ENCODE peak calls at places on chromosomes 12 and 14, in eight cellular contexts. One of them, this sample, is unnamed.

GRCh38 chr12:132366341-132366861 is 37.0 kb upstream of the GALNT9 start:
- DNase-seq in left cardiac atrium: peak; percentile 11
- DNase-seq in SW 1271: no peak
- DNase-seq in GM18507: no peak
- DNase-seq in CD8-positive, alpha-beta T cell: no peak
- DNase-seq in posterior vena cava: peak; percentile 62
- DNase-seq in stimulated activated CD8-positive, alpha-beta memory T cell treated with anti-CD3 and anti-CD28 coated beads, Interleukin-2, amount 100 ng/mL, for 1 hour: no peak
- DNase-seq in effector memory CD8-positive, alpha-beta T cell: no peak
- DNase-seq in this sample: no peak

GRCh38 chr14:97878727-97879126 is 1081.5 kb downstream of the VRK1 start:
- DNase-seq in left cardiac atrium: peak; percentile 28
- DNase-seq in SW 1271: no peak
- DNase-seq in GM18507: no peak
- DNase-seq in CD8-positive, alpha-beta T cell: peak; percentile 13
- DNase-seq in posterior vena cava: no peak
- DNase-seq in stimulated activated CD8-positive, alpha-beta memory T cell treated with anti-CD3 and anti-CD28 coated beads, Interleukin-2, amount 100 ng/mL, for 1 hour: no peak
- DNase-seq in effector memory CD8-positive, alpha-beta T cell: no peak
- DNase-seq in this sample: no peak

GRCh38 chr12:85278598-85279448 is 1.2 kb upstream of the ALX1 start:
- DNase-seq in left cardiac atrium: no peak
- DNase-seq in SW 1271: no peak
- DNase-seq in GM18507: no peak
- DNase-seq in CD8-positive, alpha-beta T cell: no peak
- DNase-seq in posterior vena cava: no peak
- DNase-seq in stimulated activated CD8-positive, alpha-beta memory T cell treated with anti-CD3 and anti-CD28 coated beads, Interleukin-2, amount 100 ng/mL, for 1 hour: no peak
- DNase-seq in effector memory CD8-positive, alpha-beta T cell: no peak
- DNase-seq in this sample: no peak

GRCh38 chr14:103068351-103069073 is 11.2 kb upstream of the CDC42BPB start:
- DNase-seq in left cardiac atrium: no peak
- DNase-seq in SW 1271: no peak
- DNase-seq in GM18507: no peak
- DNase-seq in CD8-positive, alpha-beta T cell: no peak
- DNase-seq in posterior vena cava: peak; percentile 74
- DNase-seq in stimulated activated CD8-positive, alpha-beta memory T cell treated with anti-CD3 and anti-CD28 coated beads, Interleukin-2, amount 100 ng/mL, for 1 hour: no peak
- DNase-seq in effector memory CD8-positive, alpha-beta T cell: no peak
- DNase-seq in this sample: no peak

GRCh38 chr14:97028382-97028781 is 231.2 kb downstream of the VRK1 start:
- DNase-seq in left cardiac atrium: no peak
- DNase-seq in SW 1271: no peak
- DNase-seq in GM18507: no peak
- DNase-seq in CD8-positive, alpha-beta T cell: no peak
- DNase-seq in posterior vena cava: no peak
- DNase-seq in stimulated activated CD8-positive, alpha-beta memory T cell treated with anti-CD3 and anti-CD28 coated beads, Interleukin-2, amount 100 ng/mL, for 1 hour: no peak
- DNase-seq in effector memory CD8-positive, alpha-beta T cell: no peak
- DNase-seq in this sample: no peak

GRCh38 chr12:111758120-111758561 is 8.6 kb upstream of the ALDH2 start:
- DNase-seq in left cardiac atrium: peak; percentile 64
- DNase-seq in SW 1271: no peak
- DNase-seq in GM18507: no peak
- DNase-seq in CD8-positive, alpha-beta T cell: no peak
- DNase-seq in posterior vena cava: no peak
- DNase-seq in stimulated activated CD8-positive, alpha-beta memory T cell treated with anti-CD3 and anti-CD28 coated beads, Interleukin-2, amount 100 ng/mL, for 1 hour: no peak
- DNase-seq in effector memory CD8-positive, alpha-beta T cell: no peak
- DNase-seq in this sample: no peak

GRCh38 chr12:88445715-88446393 is 134.4 kb downstream of the KITLG start:
- DNase-seq in left cardiac atrium: no peak
- DNase-seq in SW 1271: no peak
- DNase-seq in GM18507: no peak
- DNase-seq in CD8-positive, alpha-beta T cell: no peak
- DNase-seq in posterior vena cava: no peak
- DNase-seq in stimulated activated CD8-positive, alpha-beta memory T cell treated with anti-CD3 and anti-CD28 coated beads, Interleukin-2, amount 100 ng/mL, for 1 hour: no peak
- DNase-seq in effector memory CD8-positive, alpha-beta T cell: no peak
- DNase-seq in this sample: no peak

GRCh38 chr14:100850841-100851585 is 25.1 kb downstream of the MEG3 start:
- DNase-seq in left cardiac atrium: peak; percentile 63
- DNase-seq in SW 1271: no peak
- DNase-seq in GM18507: peak; percentile 51
- DNase-seq in CD8-positive, alpha-beta T cell: peak; percentile 85
- DNase-seq in posterior vena cava: peak; percentile 94
- DNase-seq in stimulated activated CD8-positive, alpha-beta memory T cell treated with anti-CD3 and anti-CD28 coated beads, Interleukin-2, amount 100 ng/mL, for 1 hour: peak; percentile 62
- DNase-seq in effector memory CD8-positive, alpha-beta T cell: peak; percentile 76
- DNase-seq in this sample: peak; percentile 57

GRCh38 chr12:46556105-46556559 is 183.6 kb upstream of the SLC38A2 start:
- DNase-seq in left cardiac atrium: no peak
- DNase-seq in SW 1271: peak; percentile 86
- DNase-seq in GM18507: no peak
- DNase-seq in CD8-positive, alpha-beta T cell: no peak
- DNase-seq in posterior vena cava: no peak
- DNase-seq in stimulated activated CD8-positive, alpha-beta memory T cell treated with anti-CD3 and anti-CD28 coated beads, Interleukin-2, amount 100 ng/mL, for 1 hour: no peak
- DNase-seq in effector memory CD8-positive, alpha-beta T cell: no peak
- DNase-seq in this sample: no peak

GRCh38 chr14:104600141-104600643 is 4.4 kb downstream of the TMEM179 start:
- DNase-seq in left cardiac atrium: peak; percentile 25
- DNase-seq in SW 1271: no peak
- DNase-seq in GM18507: no peak
- DNase-seq in CD8-positive, alpha-beta T cell: no peak
- DNase-seq in posterior vena cava: peak; percentile 73
- DNase-seq in stimulated activated CD8-positive, alpha-beta memory T cell treated with anti-CD3 and anti-CD28 coated beads, Interleukin-2, amount 100 ng/mL, for 1 hour: no peak
- DNase-seq in effector memory CD8-positive, alpha-beta T cell: no peak
- DNase-seq in this sample: no peak

GRCh38 chr14:73789996-73790581 is 61.5 kb upstream of the PTGR2 start:
- DNase-seq in left cardiac atrium: peak; percentile 82
- DNase-seq in SW 1271: no peak
- DNase-seq in GM18507: no peak
- DNase-seq in CD8-positive, alpha-beta T cell: no peak
- DNase-seq in posterior vena cava: peak; percentile 87
- DNase-seq in stimulated activated CD8-positive, alpha-beta memory T cell treated with anti-CD3 and anti-CD28 coated beads, Interleukin-2, amount 100 ng/mL, for 1 hour: no peak
- DNase-seq in effector memory CD8-positive, alpha-beta T cell: no peak
- DNase-seq in this sample: no peak

GRCh38 chr14:20630340-20631022 is 11.0 kb downstream of the OR6S1 start:
- DNase-seq in left cardiac atrium: no peak
- DNase-seq in SW 1271: peak; percentile 75
- DNase-seq in GM18507: no peak
- DNase-seq in CD8-positive, alpha-beta T cell: no peak
- DNase-seq in posterior vena cava: no peak
- DNase-seq in stimulated activated CD8-positive, alpha-beta memory T cell treated with anti-CD3 and anti-CD28 coated beads, Interleukin-2, amount 100 ng/mL, for 1 hour: no peak
- DNase-seq in effector memory CD8-positive, alpha-beta T cell: peak; percentile 47
- DNase-seq in this sample: no peak

GRCh38 chr12:33012226-33012625 is 115.6 kb upstream of the PKP2 start:
- DNase-seq in left cardiac atrium: no peak
- DNase-seq in SW 1271: no peak
- DNase-seq in GM18507: no peak
- DNase-seq in CD8-positive, alpha-beta T cell: no peak
- DNase-seq in posterior vena cava: no peak
- DNase-seq in stimulated activated CD8-positive, alpha-beta memory T cell treated with anti-CD3 and anti-CD28 coated beads, Interleukin-2, amount 100 ng/mL, for 1 hour: no peak
- DNase-seq in effector memory CD8-positive, alpha-beta T cell: no peak
- DNase-seq in this sample: no peak

GRCh38 chr12:19963972-19964371 is 404.4 kb upstream of the PDE3A start:
- DNase-seq in left cardiac atrium: no peak
- DNase-seq in SW 1271: no peak
- DNase-seq in GM18507: no peak
- DNase-seq in CD8-positive, alpha-beta T cell: no peak
- DNase-seq in posterior vena cava: no peak
- DNase-seq in stimulated activated CD8-positive, alpha-beta memory T cell treated with anti-CD3 and anti-CD28 coated beads, Interleukin-2, amount 100 ng/mL, for 1 hour: no peak
- DNase-seq in effector memory CD8-positive, alpha-beta T cell: no peak
- DNase-seq in this sample: no peak

GRCh38 chr12:22100952-22101748 is 55.1 kb downstream of the CMAS start:
- DNase-seq in left cardiac atrium: peak; percentile 28
- DNase-seq in SW 1271: no peak
- DNase-seq in GM18507: no peak
- DNase-seq in CD8-positive, alpha-beta T cell: peak; percentile 19
- DNase-seq in posterior vena cava: no peak
- DNase-seq in stimulated activated CD8-positive, alpha-beta memory T cell treated with anti-CD3 and anti-CD28 coated beads, Interleukin-2, amount 100 ng/mL, for 1 hour: no peak
- DNase-seq in effector memory CD8-positive, alpha-beta T cell: peak; percentile 46
- DNase-seq in this sample: no peak

GRCh38 chr14:34250959-34251358 is 211.1 kb downstream of the SPTSSA start:
- DNase-seq in left cardiac atrium: no peak
- DNase-seq in SW 1271: no peak
- DNase-seq in GM18507: no peak
- DNase-seq in CD8-positive, alpha-beta T cell: no peak
- DNase-seq in posterior vena cava: no peak
- DNase-seq in stimulated activated CD8-positive, alpha-beta memory T cell treated with anti-CD3 and anti-CD28 coated beads, Interleukin-2, amount 100 ng/mL, for 1 hour: no peak
- DNase-seq in effector memory CD8-positive, alpha-beta T cell: no peak
- DNase-seq in this sample: no peak

GRCh38 chr12:22268973-22269372 is 65.5 kb downstream of the ST8SIA1 start:
- DNase-seq in left cardiac atrium: no peak
- DNase-seq in SW 1271: no peak
- DNase-seq in GM18507: no peak
- DNase-seq in CD8-positive, alpha-beta T cell: no peak
- DNase-seq in posterior vena cava: no peak
- DNase-seq in stimulated activated CD8-positive, alpha-beta memory T cell treated with anti-CD3 and anti-CD28 coated beads, Interleukin-2, amount 100 ng/mL, for 1 hour: no peak
- DNase-seq in effector memory CD8-positive, alpha-beta T cell: no peak
- DNase-seq in this sample: no peak

GRCh38 chr12:78483767-78484315 is 380.7 kb upstream of the SYT1 start:
- DNase-seq in left cardiac atrium: no peak
- DNase-seq in SW 1271: no peak
- DNase-seq in GM18507: no peak
- DNase-seq in CD8-positive, alpha-beta T cell: no peak
- DNase-seq in posterior vena cava: no peak
- DNase-seq in stimulated activated CD8-positive, alpha-beta memory T cell treated with anti-CD3 and anti-CD28 coated beads, Interleukin-2, amount 100 ng/mL, for 1 hour: no peak
- DNase-seq in effector memory CD8-positive, alpha-beta T cell: no peak
- DNase-seq in this sample: no peak

GRCh38 chr12:632102-632696 is 31.0 kb downstream of the NINJ2 start:
- DNase-seq in left cardiac atrium: no peak
- DNase-seq in SW 1271: no peak
- DNase-seq in GM18507: no peak
- DNase-seq in CD8-positive, alpha-beta T cell: no peak
- DNase-seq in posterior vena cava: peak; percentile 73
- DNase-seq in stimulated activated CD8-positive, alpha-beta memory T cell treated with anti-CD3 and anti-CD28 coated beads, Interleukin-2, amount 100 ng/mL, for 1 hour: no peak
- DNase-seq in effector memory CD8-positive, alpha-beta T cell: no peak
- DNase-seq in this sample: no peak

GRCh38 chr14:103679351-103679750 is 35.9 kb downstream of the XRCC3 start:
- DNase-seq in left cardiac atrium: peak; percentile 41
- DNase-seq in SW 1271: no peak
- DNase-seq in GM18507: peak; percentile 64
- DNase-seq in CD8-positive, alpha-beta T cell: peak; percentile 49
- DNase-seq in posterior vena cava: peak; percentile 87
- DNase-seq in stimulated activated CD8-positive, alpha-beta memory T cell treated with anti-CD3 and anti-CD28 coated beads, Interleukin-2, amount 100 ng/mL, for 1 hour: no peak
- DNase-seq in effector memory CD8-positive, alpha-beta T cell: peak; percentile 10
- DNase-seq in this sample: peak; percentile 70

GRCh38 chr12:94079965-94080683 is 68.3 kb upstream of the PLXNC1 start:
- DNase-seq in left cardiac atrium: no peak
- DNase-seq in SW 1271: no peak
- DNase-seq in GM18507: no peak
- DNase-seq in CD8-positive, alpha-beta T cell: no peak
- DNase-seq in posterior vena cava: no peak
- DNase-seq in stimulated activated CD8-positive, alpha-beta memory T cell treated with anti-CD3 and anti-CD28 coated beads, Interleukin-2, amount 100 ng/mL, for 1 hour: no peak
- DNase-seq in effector memory CD8-positive, alpha-beta T cell: no peak
- DNase-seq in this sample: no peak

GRCh38 chr12:130870442-130871285 is 1.2 kb upstream of the RAN start:
- DNase-seq in left cardiac atrium: peak; percentile 85
- DNase-seq in SW 1271: peak; percentile 71
- DNase-seq in GM18507: peak; percentile 66
- DNase-seq in CD8-positive, alpha-beta T cell: peak; percentile 61
- DNase-seq in posterior vena cava: peak; percentile 93
- DNase-seq in stimulated activated CD8-positive, alpha-beta memory T cell treated with anti-CD3 and anti-CD28 coated beads, Interleukin-2, amount 100 ng/mL, for 1 hour: peak; percentile 15
- DNase-seq in effector memory CD8-positive, alpha-beta T cell: peak; percentile 61
- DNase-seq in this sample: peak; percentile 73

GRCh38 chr14:75969891-75970290 is 11.9 kb downstream of the TGFB3 start:
- DNase-seq in left cardiac atrium: no peak
- DNase-seq in SW 1271: no peak
- DNase-seq in GM18507: no peak
- DNase-seq in CD8-positive, alpha-beta T cell: no peak
- DNase-seq in posterior vena cava: no peak
- DNase-seq in stimulated activated CD8-positive, alpha-beta memory T cell treated with anti-CD3 and anti-CD28 coated beads, Interleukin-2, amount 100 ng/mL, for 1 hour: no peak
- DNase-seq in effector memory CD8-positive, alpha-beta T cell: no peak
- DNase-seq in this sample: no peak

GRCh38 chr12:57605308-57606015 is 838 bp downstream of the DTX3 start:
- DNase-seq in left cardiac atrium: no peak
- DNase-seq in SW 1271: no peak
- DNase-seq in GM18507: no peak
- DNase-seq in CD8-positive, alpha-beta T cell: no peak
- DNase-seq in posterior vena cava: no peak
- DNase-seq in stimulated activated CD8-positive, alpha-beta memory T cell treated with anti-CD3 and anti-CD28 coated beads, Interleukin-2, amount 100 ng/mL, for 1 hour: no peak
- DNase-seq in effector memory CD8-positive, alpha-beta T cell: no peak
- DNase-seq in this sample: no peak

GRCh38 chr12:104420868-104421267 is 35.9 kb upstream of the CHST11 start:
- DNase-seq in left cardiac atrium: no peak
- DNase-seq in SW 1271: no peak
- DNase-seq in GM18507: no peak
- DNase-seq in CD8-positive, alpha-beta T cell: no peak
- DNase-seq in posterior vena cava: no peak
- DNase-seq in stimulated activated CD8-positive, alpha-beta memory T cell treated with anti-CD3 and anti-CD28 coated beads, Interleukin-2, amount 100 ng/mL, for 1 hour: no peak
- DNase-seq in effector memory CD8-positive, alpha-beta T cell: no peak
- DNase-seq in this sample: no peak

GRCh38 chr14:104602315-104602932 is 2.1 kb downstream of the TMEM179 start:
- DNase-seq in left cardiac atrium: no peak
- DNase-seq in SW 1271: no peak
- DNase-seq in GM18507: no peak
- DNase-seq in CD8-positive, alpha-beta T cell: no peak
- DNase-seq in posterior vena cava: peak; percentile 74
- DNase-seq in stimulated activated CD8-positive, alpha-beta memory T cell treated with anti-CD3 and anti-CD28 coated beads, Interleukin-2, amount 100 ng/mL, for 1 hour: no peak
- DNase-seq in effector memory CD8-positive, alpha-beta T cell: no peak
- DNase-seq in this sample: no peak

GRCh38 chr14:89493877-89494634 is 77.0 kb upstream of the FOXN3 start:
- DNase-seq in left cardiac atrium: no peak
- DNase-seq in SW 1271: no peak
- DNase-seq in GM18507: peak; percentile 20
- DNase-seq in CD8-positive, alpha-beta T cell: no peak
- DNase-seq in posterior vena cava: no peak
- DNase-seq in stimulated activated CD8-positive, alpha-beta memory T cell treated with anti-CD3 and anti-CD28 coated beads, Interleukin-2, amount 100 ng/mL, for 1 hour: no peak
- DNase-seq in effector memory CD8-positive, alpha-beta T cell: no peak
- DNase-seq in this sample: peak; percentile 38

GRCh38 chr12:38118632-38119031 is 197.9 kb upstream of the ALG10B start:
- DNase-seq in left cardiac atrium: no peak
- DNase-seq in SW 1271: no peak
- DNase-seq in GM18507: no peak
- DNase-seq in CD8-positive, alpha-beta T cell: no peak
- DNase-seq in posterior vena cava: no peak
- DNase-seq in stimulated activated CD8-positive, alpha-beta memory T cell treated with anti-CD3 and anti-CD28 coated beads, Interleukin-2, amount 100 ng/mL, for 1 hour: no peak
- DNase-seq in effector memory CD8-positive, alpha-beta T cell: no peak
- DNase-seq in this sample: no peak

GRCh38 chr12:67663121-67663520 is 14.6 kb downstream of the DYRK2 start:
- DNase-seq in left cardiac atrium: no peak
- DNase-seq in SW 1271: no peak
- DNase-seq in GM18507: no peak
- DNase-seq in CD8-positive, alpha-beta T cell: no peak
- DNase-seq in posterior vena cava: no peak
- DNase-seq in stimulated activated CD8-positive, alpha-beta memory T cell treated with anti-CD3 and anti-CD28 coated beads, Interleukin-2, amount 100 ng/mL, for 1 hour: no peak
- DNase-seq in effector memory CD8-positive, alpha-beta T cell: no peak
- DNase-seq in this sample: no peak

GRCh38 chr12:68977909-68978610 is 45.1 kb upstream of the CPM start:
- DNase-seq in left cardiac atrium: no peak
- DNase-seq in SW 1271: no peak
- DNase-seq in GM18507: no peak
- DNase-seq in CD8-positive, alpha-beta T cell: no peak
- DNase-seq in posterior vena cava: no peak
- DNase-seq in stimulated activated CD8-positive, alpha-beta memory T cell treated with anti-CD3 and anti-CD28 coated beads, Interleukin-2, amount 100 ng/mL, for 1 hour: no peak
- DNase-seq in effector memory CD8-positive, alpha-beta T cell: no peak
- DNase-seq in this sample: no peak

GRCh38 chr14:61965030-61965745 is 203.0 kb downstream of the SNAPC1 start:
- DNase-seq in left cardiac atrium: no peak
- DNase-seq in SW 1271: no peak
- DNase-seq in GM18507: no peak
- DNase-seq in CD8-positive, alpha-beta T cell: no peak
- DNase-seq in posterior vena cava: no peak
- DNase-seq in stimulated activated CD8-positive, alpha-beta memory T cell treated with anti-CD3 and anti-CD28 coated beads, Interleukin-2, amount 100 ng/mL, for 1 hour: no peak
- DNase-seq in effector memory CD8-positive, alpha-beta T cell: no peak
- DNase-seq in this sample: no peak

GRCh38 chr12:113075137-113075683 is 18.7 kb downstream of the DTX1 start:
- DNase-seq in left cardiac atrium: no peak
- DNase-seq in SW 1271: no peak
- DNase-seq in GM18507: peak; percentile 68
- DNase-seq in CD8-positive, alpha-beta T cell: no peak
- DNase-seq in posterior vena cava: peak; percentile 44
- DNase-seq in stimulated activated CD8-positive, alpha-beta memory T cell treated with anti-CD3 and anti-CD28 coated beads, Interleukin-2, amount 100 ng/mL, for 1 hour: no peak
- DNase-seq in effector memory CD8-positive, alpha-beta T cell: no peak
- DNase-seq in this sample: peak; percentile 94

GRCh38 chr14:84874436-84874835 is 655.5 kb upstream of the FLRT2 start:
- DNase-seq in left cardiac atrium: no peak
- DNase-seq in SW 1271: no peak
- DNase-seq in GM18507: no peak
- DNase-seq in CD8-positive, alpha-beta T cell: no peak
- DNase-seq in posterior vena cava: no peak
- DNase-seq in stimulated activated CD8-positive, alpha-beta memory T cell treated with anti-CD3 and anti-CD28 coated beads, Interleukin-2, amount 100 ng/mL, for 1 hour: no peak
- DNase-seq in effector memory CD8-positive, alpha-beta T cell: no peak
- DNase-seq in this sample: no peak

GRCh38 chr12:22306311-22306710 is 28.2 kb downstream of the ST8SIA1 start:
- DNase-seq in left cardiac atrium: no peak
- DNase-seq in SW 1271: no peak
- DNase-seq in GM18507: no peak
- DNase-seq in CD8-positive, alpha-beta T cell: no peak
- DNase-seq in posterior vena cava: no peak
- DNase-seq in stimulated activated CD8-positive, alpha-beta memory T cell treated with anti-CD3 and anti-CD28 coated beads, Interleukin-2, amount 100 ng/mL, for 1 hour: no peak
- DNase-seq in effector memory CD8-positive, alpha-beta T cell: no peak
- DNase-seq in this sample: no peak